ENCODE peak calls at places on chromosomes 13 and 19, in ten cellular contexts. G is HCT116, X is Peyer's patch, R is K562, M is testis, N is thyroid gland, S is uterus, D is body of pancreas, V is lower leg skin, B is ovary. L is an unnamed sample.

GRCh38 chr19:43820098-43820860 is 6.8 kb upstream of the ZNF283 start:
- DNase-seq in M (peak; percentile 74), R (no peak), N (peak; percentile 30), B (no peak), G (no peak), D (peak; percentile 15), V (no peak), S (peak; percentile 25), X (peak; percentile 51), L (no peak)

GRCh38 chr13:70809588-70809987 is 701.3 kb upstream of the KLHL1 start:
- DNase-seq in D (no peak), X (no peak), M (no peak), S (no peak), R (no peak), G (no peak), V (no peak), N (no peak), B (no peak), L (no peak)

GRCh38 chr13:20405691-20406090 is 120.0 kb downstream of the CRYL1 start:
- DNase-seq in N (no peak), G (no peak), B (no peak), D (no peak), X (no peak), R (no peak), V (peak; percentile 86), S (no peak), M (no peak), L (no peak)

GRCh38 chr13:86710013-86710412 is 910.8 kb upstream of the SLITRK6 start:
- DNase-seq in D (no peak), V (no peak), B (no peak), S (no peak), N (no peak), X (no peak), R (no peak), G (no peak), M (no peak), L (no peak)

GRCh38 chr13:110913911-110914292 is 967 bp downstream of the ANKRD10 start:
- DNase-seq in X (no peak), G (no peak), S (no peak), M (no peak), V (peak; percentile 93), B (no peak), N (no peak), D (no peak), R (no peak), L (no peak)

GRCh38 chr19:10412257-10412977 is 7.9 kb upstream of the PDE4A start:
- DNase-seq in X (no peak), V (no peak), D (no peak), R (no peak), G (no peak), N (no peak), M (no peak), B (no peak), S (no peak), L (peak; percentile 81)

GRCh38 chr13:110641055-110642015 is 26.0 kb downstream of the NAXD start:
- DNase-seq in R (no peak), B (peak; percentile 77), D (no peak), V (no peak), X (no peak), S (peak; percentile 49), N (no peak), G (no peak), M (peak; percentile 72), L (no peak)

GRCh38 chr13:48006396-48006795 is 5.3 kb upstream of the SUCLA2 start:
- DNase-seq in N (no peak), R (no peak), B (no peak), S (no peak), M (no peak), X (no peak), D (no peak), G (no peak), V (no peak), L (no peak)

GRCh38 chr13:47832458-47832972 is 168.6 kb downstream of the SUCLA2 start:
- DNase-seq in X (no peak), S (no peak), V (no peak), B (no peak), M (no peak), G (no peak), D (no peak), R (no peak), N (no peak), L (no peak)

GRCh38 chr13:30872685-30873443 is 33.2 kb upstream of the MEDAG start:
- DNase-seq in X (peak; percentile 57), D (no peak), S (peak; percentile 87), R (no peak), G (no peak), N (peak; percentile 54), B (peak; percentile 71), V (peak; percentile 90), M (peak; percentile 53), L (peak; percentile 61)

GRCh38 chr13:73708393-73708985 is 425.7 kb downstream of the KLF12 start:
- DNase-seq in G (peak; percentile 57), D (peak; percentile 50), S (peak; percentile 19), R (peak; percentile 56), X (peak; percentile 79), B (no peak), M (peak; percentile 61), V (no peak), N (peak; percentile 60), L (peak; percentile 72)

GRCh38 chr13:25463496-25463895 is 91.7 kb downstream of the ATP8A2 start:
- DNase-seq in B (no peak), M (no peak), X (no peak), S (no peak), R (no peak), D (no peak), V (no peak), N (no peak), G (no peak), L (no peak)

GRCh38 chr19:12828494-12828893 is 5.9 kb downstream of the RTBDN start:
- DNase-seq in V (no peak), D (no peak), R (peak; percentile 74), M (no peak), B (peak; percentile 50), N (peak; percentile 16), S (no peak), X (peak; percentile 76), G (no peak), L (no peak)

GRCh38 chr19:55598719-55599467 is 424 bp downstream of the FIZ1 start:
- DNase-seq in D (peak; percentile 92), R (peak; percentile 93), X (peak; percentile 96), S (peak; percentile 95), B (peak; percentile 96), N (peak; percentile 83), G (peak; percentile 98), V (peak; percentile 98), M (peak; percentile 95), L (peak; percentile 91)
- TF ChIP-seq POLR2A in D (peak; percentile 51), R (peak; percentile 88), X (peak; percentile 42), S (peak; percentile 50), B (peak; percentile 25), N (no peak), G (no peak), V (no peak), M (no peak), L (no peak)

GRCh38 chr13:97498419-97498818 is 64.5 kb downstream of the RAP2A start:
- DNase-seq in V (no peak), R (no peak), B (no peak), D (no peak), M (no peak), X (no peak), N (no peak), G (no peak), S (no peak), L (no peak)
- TF ChIP-seq POLR2A in V (no peak), R (no peak), B (no peak), D (no peak), M (no peak), X (no peak), N (no peak), G (no peak), S (no peak), L (no peak)

GRCh38 chr19:34500656-34501120 is 19.1 kb downstream of the WTIP start:
- DNase-seq in X (peak; percentile 45), N (no peak), D (no peak), G (no peak), V (peak; percentile 80), R (peak; percentile 23), B (peak; percentile 43), M (peak; percentile 23), S (no peak), L (no peak)
- TF ChIP-seq POLR2A in X (no peak), N (no peak), D (no peak), G (no peak), V (no peak), R (no peak), B (no peak), M (no peak), S (no peak), L (no peak)

GRCh38 chr19:39481229-39481545 is 549 bp downstream of the TIMM50 start:
- DNase-seq in N (no peak), R (no peak), D (no peak), G (no peak), B (no peak), V (no peak), S (no peak), X (no peak), M (no peak), L (peak; percentile 23)

GRCh38 chr19:39483141-39483540 is 2.5 kb downstream of the TIMM50 start:
- DNase-seq in R (no peak), G (no peak), N (no peak), M (no peak), D (no peak), B (no peak), X (no peak), S (no peak), V (no peak), L (no peak)

GRCh38 chr19:39479916-39480315 is 722 bp upstream of the TIMM50 start:
- DNase-seq in X (no peak), M (no peak), S (no peak), V (no peak), N (no peak), D (no peak), B (no peak), G (no peak), R (peak; percentile 31), L (no peak)

GRCh38 chr19:39481676-39482075 is 1.0 kb downstream of the TIMM50 start:
- DNase-seq in R (peak; percentile 54), N (no peak), M (no peak), D (no peak), S (no peak), B (no peak), G (no peak), X (no peak), V (no peak), L (no peak)

DNA sequence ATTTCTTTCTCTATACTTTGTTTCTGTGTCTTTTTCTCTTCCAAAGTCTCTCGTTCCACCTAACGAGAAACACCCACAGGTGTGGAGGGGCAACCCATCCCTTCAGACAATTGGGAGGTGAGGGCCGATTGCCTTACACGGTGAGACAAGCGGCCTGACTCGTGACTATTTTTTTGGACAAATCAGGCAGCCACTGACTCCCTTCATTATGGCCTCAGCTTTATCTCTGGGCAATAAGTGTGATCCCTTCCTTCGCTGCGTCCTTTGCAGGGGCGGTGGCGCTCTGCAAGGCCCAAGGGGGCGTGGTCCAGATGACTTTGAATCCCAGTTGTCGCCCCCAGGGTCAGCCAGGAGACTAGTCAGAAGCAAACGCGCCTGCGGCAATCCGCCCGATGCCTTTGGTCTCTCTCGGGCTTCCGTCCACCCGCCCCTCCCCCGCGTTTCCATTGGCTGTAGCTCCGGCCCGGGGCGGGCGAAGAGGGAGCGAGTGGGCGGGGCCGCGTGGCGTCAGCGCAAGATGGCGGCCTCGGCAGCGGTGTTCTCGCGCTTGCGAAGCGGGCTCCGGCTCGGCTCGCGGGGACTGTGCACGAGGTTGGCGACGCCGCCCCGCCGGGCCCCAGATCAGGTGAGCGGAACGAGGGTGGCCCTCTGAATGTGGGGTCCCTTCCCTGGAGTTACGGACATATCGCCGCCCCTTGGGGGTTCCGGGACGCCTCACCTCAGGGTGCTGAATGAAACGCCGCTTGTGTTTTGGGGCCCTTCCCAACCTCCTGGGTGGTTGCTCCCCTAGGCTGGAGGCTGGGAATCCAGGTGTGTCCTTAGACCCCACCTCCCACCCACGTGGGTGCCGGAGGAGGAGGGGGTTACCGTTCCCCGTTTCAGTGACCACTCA is at the start of gene TIMM50:
- DNase-seq in X (peak; percentile 98), N (peak; percentile 98), M (peak; percentile 97), B (peak; percentile 98), D (peak; percentile 98), V (peak; percentile 99), G (peak; percentile 90), R (peak; percentile 100), S (peak; percentile 96), L (peak; percentile 94)
- TF ChIP-seq POLR2A in X (peak; percentile 45), N (no peak), M (peak; percentile 44), B (peak; percentile 77), D (peak; percentile 59), V (peak; percentile 42), G (peak; percentile 35), R (peak; percentile 88), S (peak; percentile 79), L (peak; percentile 68)